ENCODE peak calls at places on chromosomes 6 and 20, in ten cellular contexts. L is RWPE1; B is psoas muscle; H is dorsolateral prefrontal cortex; O is NCI-H1092 treated with DMSO at 0.1 percent for 48 hours; P is H7; D is cerebellum; E is stimulated activated CD4-positive, alpha-beta T cell treated with anti-CD3 and anti-CD28 coated beads, Interleukin-15, amount 100 ng/mL, for 1 hour; T is type B pancreatic cell; N is right atrium auricular region. K is an unnamed sample.

GRCh38 chr20:16692442-16692841 is 37.4 kb upstream of the SNRPB2 start:
- DNase-seq in L (no peak), B (no peak), H (no peak), O (peak; percentile 67), P (no peak), D (no peak), E (no peak), T (no peak), N (no peak), K (peak; percentile 1)

GRCh38 chr6:32920610-32921188 is 20.1 kb downstream of the HLA-DMB start:
- DNase-seq in L (no peak), B (no peak), H (no peak), O (no peak), P (no peak), D (no peak), E (no peak), T (no peak), N (no peak), K (no peak)

GRCh38 chr20:58019850-58020625 is 208.4 kb downstream of the ANKRD60 start:
- DNase-seq in L (no peak), B (no peak), H (no peak), O (no peak), P (no peak), D (no peak), E (no peak), T (peak; percentile 53), N (no peak), K (no peak)

GRCh38 chr6:117733341-117733740 is 58.1 kb downstream of the NUS1 start:
- DNase-seq in L (no peak), B (no peak), H (no peak), O (no peak), P (no peak), D (no peak), E (no peak), T (no peak), N (no peak), K (no peak)

GRCh38 chr6:2667617-2668016 is 83.1 kb downstream of the MYLK4 start:
- DNase-seq in L (no peak), B (no peak), H (no peak), O (no peak), P (peak; percentile 52), D (no peak), E (no peak), T (no peak), N (no peak), K (no peak)

GRCh38 chr6:84546427-84546914 is 217.9 kb downstream of the TBX18 start:
- DNase-seq in L (no peak), B (no peak), H (no peak), O (no peak), P (no peak), D (no peak), E (no peak), T (no peak), N (no peak), K (no peak)

GRCh38 chr6:150667977-150668716 is 68.5 kb downstream of the PLEKHG1 start:
- DNase-seq in L (peak; percentile 80), B (peak; percentile 90), H (peak; percentile 63), O (peak; percentile 30), P (no peak), D (no peak), E (no peak), T (peak; percentile 82), N (peak; percentile 96), K (peak; percentile 93)

GRCh38 chr20:95215-95614 is 7.7 kb downstream of the DEFB125 start:
- DNase-seq in L (no peak), B (no peak), H (no peak), O (no peak), P (no peak), D (no peak), E (no peak), T (no peak), N (no peak), K (no peak)

GRCh38 chr6:108156180-108156937 is 9.5 kb upstream of the NR2E1 start:
- DNase-seq in L (no peak), B (no peak), H (no peak), O (peak; percentile 20), P (peak; percentile 43), D (no peak), E (no peak), T (no peak), N (no peak), K (peak; percentile 31)

GRCh38 chr20:36573798-36574277 is 441 bp downstream of the TGIF2 start:
- DNase-seq in L (no peak), B (peak; percentile 65), H (no peak), O (no peak), P (no peak), D (no peak), E (no peak), T (peak; percentile 77), N (no peak), K (peak; percentile 9)

GRCh38 chr6:27096834-27097511 is 150.5 kb upstream of the PRSS16 start:
- DNase-seq in L (peak; percentile 59), B (peak; percentile 51), H (no peak), O (no peak), P (peak; percentile 68), D (no peak), E (no peak), T (no peak), N (no peak), K (peak; percentile 80)

GRCh38 chr20:59743767-59744485 is 139.6 kb downstream of the PHACTR3 start:
- DNase-seq in L (peak; percentile 48), B (no peak), H (peak; percentile 56), O (no peak), P (peak; percentile 75), D (no peak), E (no peak), T (no peak), N (no peak), K (no peak)

GRCh38 chr20:3786126-3786484 is 435 bp downstream of the CENPB start:
- DNase-seq in L (no peak), B (peak; percentile 81), H (peak; percentile 53), O (peak; percentile 40), P (peak; percentile 78), D (peak; percentile 37), E (no peak), T (no peak), N (no peak), K (peak; percentile 52)

GRCh38 chr6:143689852-143690251 is 12.1 kb downstream of the PHACTR2 start:
- DNase-seq in L (no peak), B (no peak), H (no peak), O (no peak), P (no peak), D (no peak), E (no peak), T (no peak), N (no peak), K (peak; percentile 54)

GRCh38 chr6:15876406-15876805 is 213.6 kb upstream of the DTNBP1 start:
- DNase-seq in L (no peak), B (no peak), H (no peak), O (no peak), P (no peak), D (no peak), E (no peak), T (no peak), N (no peak), K (peak; percentile 78)

GRCh38 chr20:36303020-36303595 is 3.0 kb upstream of the DLGAP4 start:
- DNase-seq in L (no peak), B (no peak), H (no peak), O (no peak), P (no peak), D (no peak), E (no peak), T (no peak), N (peak; percentile 46), K (no peak)

GRCh38 chr6:39756582-39756981 is 31.4 kb upstream of the KIF6 start:
- DNase-seq in L (no peak), B (no peak), H (no peak), O (no peak), P (no peak), D (no peak), E (no peak), T (no peak), N (no peak), K (no peak)

GRCh38 chr6:89145461-89145961 is 344 bp upstream of the PM20D2 start:
- DNase-seq in L (peak; percentile 30), B (no peak), H (no peak), O (no peak), P (peak; percentile 46), D (peak; percentile 33), E (no peak), T (no peak), N (no peak), K (peak; percentile 39)

GRCh38 chr20:20410678-20411077 is 42.8 kb downstream of the INSM1 start:
- DNase-seq in L (no peak), B (no peak), H (peak; percentile 64), O (peak; percentile 96), P (peak; percentile 74), D (peak; percentile 72), E (no peak), T (no peak), N (no peak), K (no peak)

GRCh38 chr20:62227977-62228958 is 8.2 kb upstream of the HRH3 start:
- DNase-seq in L (no peak), B (no peak), H (no peak), O (no peak), P (peak; percentile 90), D (no peak), E (no peak), T (no peak), N (no peak), K (no peak)

GRCh38 chr6:7431241-7431593 is 41.6 kb downstream of the RIOK1 start:
- DNase-seq in L (no peak), B (no peak), H (no peak), O (no peak), P (no peak), D (no peak), E (no peak), T (no peak), N (no peak), K (no peak)

GRCh38 chr20:4449977-4450715 is 271.6 kb upstream of the PRND start:
- DNase-seq in L (no peak), B (no peak), H (no peak), O (no peak), P (no peak), D (no peak), E (no peak), T (no peak), N (no peak), K (peak; percentile 72)

GRCh38 chr6:44674226-44675155 is 287.0 kb downstream of the CDC5L start:
- DNase-seq in L (peak; percentile 82), B (no peak), H (no peak), O (no peak), P (no peak), D (no peak), E (no peak), T (no peak), N (no peak), K (peak; percentile 93)

GRCh38 chr20:17651761-17652388 is 30.2 kb downstream of the RRBP1 start:
- DNase-seq in L (peak; percentile 19), B (peak; percentile 18), H (no peak), O (no peak), P (peak; percentile 57), D (no peak), E (no peak), T (no peak), N (no peak), K (no peak)

GRCh38 chr20:16944753-16945152 is 196.6 kb downstream of the OTOR start:
- DNase-seq in L (no peak), B (no peak), H (no peak), O (no peak), P (no peak), D (no peak), E (no peak), T (no peak), N (no peak), K (no peak)

GRCh38 chr20:34240698-34241615 is at the start of gene ASIP:
- DNase-seq in L (no peak), B (no peak), H (no peak), O (no peak), P (no peak), D (no peak), E (no peak), T (peak; percentile 29), N (no peak), K (no peak)

GRCh38 chr6:17986656-17987575 is 519 bp downstream of the KIF13A start:
- DNase-seq in L (peak; percentile 46), B (peak; percentile 78), H (peak; percentile 53), O (no peak), P (peak; percentile 87), D (peak; percentile 50), E (no peak), T (no peak), N (peak; percentile 77), K (peak; percentile 48)

GRCh38 chr6:138240476-138241245 is 22.4 kb upstream of the PBOV1 start:
- DNase-seq in L (no peak), B (no peak), H (no peak), O (no peak), P (no peak), D (peak; percentile 79), E (no peak), T (no peak), N (no peak), K (no peak)